ENCODE peak calls at places on chromosome 14, in seven cellular contexts. U is upper lobe of right lung, G is nucleus accumbens, B is Right ventricle myocardium superior, Z is Daoy, L is left ventricle myocardium inferior, K is Calu3. C is an unnamed sample.

GRCh38 chr14:66746316-66747006 is 238.5 kb downstream of the GPHN start:
- DNase-seq in Z (peak), B (no peak), G (no peak), L (no peak), U (no peak), K (peak), C (no peak)

GRCh38 chr14:43479751-43480150 is 1027.3 kb downstream of the FSCB start:
- DNase-seq in Z (no peak), U (no peak), G (no peak), B (no peak), L (no peak), K (no peak), C (no peak)

GRCh38 chr14:77376380-77376770 is 519 bp downstream of the TMED8 start:
- DNase-seq in U (peak), Z (peak), K (peak), G (peak), L (peak), B (peak), C (peak)

GRCh38 chr14:84254205-84254788 is 1275.6 kb upstream of the FLRT2 start:
- DNase-seq in B (no peak), L (no peak), U (no peak), G (no peak), K (no peak), Z (no peak), C (peak)

GRCh38 chr14:71395151-71395604 is 487.9 kb downstream of the PCNX1 start:
- DNase-seq in U (no peak), G (no peak), L (no peak), Z (no peak), K (no peak), B (no peak), C (no peak)

GRCh38 chr14:68621400-68622365 is 171.2 kb downstream of the ZFP36L1 start:
- DNase-seq in Z (no peak), U (peak), L (peak), K (no peak), B (peak), G (peak), C (peak)

GRCh38 chr14:96639550-96639949 is 137.4 kb downstream of the PAPOLA start:
- DNase-seq in B (no peak), U (no peak), L (no peak), Z (no peak), G (no peak), K (no peak), C (no peak)

GRCh38 chr14:103542545-103543088 is 13.6 kb downstream of the TRMT61A start:
- DNase-seq in Z (peak), U (no peak), K (peak), B (peak), G (peak), L (peak), C (peak)

GRCh38 chr14:81471062-81471461 is 62.6 kb downstream of the SEL1L start:
- DNase-seq in L (no peak), B (no peak), K (no peak), Z (no peak), U (no peak), G (no peak), C (no peak)

GRCh38 chr14:22382955-22383354 is 206.1 kb downstream of the DAD1 start:
- DNase-seq in L (no peak), K (no peak), B (no peak), U (no peak), G (no peak), Z (no peak), C (no peak)

GRCh38 chr14:89254201-89254919 is 162.7 kb downstream of the FOXN3 start:
- DNase-seq in Z (no peak), G (no peak), B (no peak), L (no peak), K (no peak), U (no peak), C (no peak)